ENCODE peak calls at places on chromosome 17, in six cellular contexts. X, D, C, K, E and M are unnamed samples.

GRCh38 chr17:13176436-13176835 is 158.6 kb upstream of the ELAC2 start:
- DNase-seq in D (no peak), K (no peak), X (no peak), C (no peak), E (peak; percentile 20), M (no peak)

GRCh38 chr17:19501219-19501618 is 32.4 kb upstream of the SLC47A1 start:
- DNase-seq in C (no peak), D (no peak), K (no peak), E (no peak), X (no peak), M (no peak)

GRCh38 chr17:499836-500543 is 147.4 kb upstream of the RPH3AL start:
- DNase-seq in K (no peak), C (no peak), X (no peak), E (no peak), D (no peak), M (no peak)

GRCh38 chr17:80879723-80880649 is 111.7 kb upstream of the CHMP6 start:
- DNase-seq in C (no peak), K (peak; percentile 15), D (no peak), E (no peak), X (peak; percentile 40), M (no peak)

GRCh38 chr17:39171933-39172332 is 6.0 kb upstream of the ARL5C start:
- DNase-seq in K (no peak), E (peak; percentile 60), D (no peak), X (no peak), C (no peak), M (no peak)

GRCh38 chr17:76273923-76274558 is 8.9 kb downstream of the UBALD2 start:
- DNase-seq in C (no peak), E (no peak), D (no peak), K (no peak), X (no peak), M (no peak)

GRCh38 chr17:49634487-49634865 is 43.4 kb downstream of the SPOP start:
- DNase-seq in K (no peak), D (no peak), E (no peak), C (no peak), X (no peak), M (no peak)

GRCh38 chr17:60421273-60422161 is 772 bp upstream of the CHCT1 start:
- DNase-seq in C (peak; percentile 75), D (no peak), E (peak; percentile 82), X (peak; percentile 80), K (peak; percentile 82), M (no peak)

GRCh38 chr17:80678621-80679020 is 134.0 kb downstream of the RPTOR start:
- DNase-seq in D (no peak), C (peak; percentile 72), E (peak; percentile 71), X (no peak), K (no peak), M (no peak)

GRCh38 chr17:63426041-63426916 is 19.8 kb downstream of the CYB561 start:
- DNase-seq in D (no peak), K (no peak), X (no peak), E (no peak), C (no peak), M (peak; percentile 61)

GRCh38 chr17:32927724-32928526 is at the start of gene TMEM98:
- DNase-seq in X (no peak), D (peak; percentile 10), E (peak; percentile 48), K (peak; percentile 70), C (peak; percentile 41), M (peak; percentile 69)

GRCh38 chr17:65685110-65685509 is 123.7 kb upstream of the AXIN2 start:
- DNase-seq in D (no peak), C (no peak), E (no peak), X (no peak), K (no peak), M (no peak)

GRCh38 chr17:82429824-82430223 is 11.4 kb upstream of the OGFOD3 start:
- DNase-seq in C (no peak), X (no peak), K (no peak), E (no peak), D (no peak), M (no peak)

GRCh38 chr17:36947922-36948716 is 635 bp upstream of the AATF start:
- DNase-seq in E (peak; percentile 67), K (no peak), X (no peak), D (no peak), C (no peak), M (no peak)

GRCh38 chr17:38660097-38661026 is 14.4 kb downstream of the EPOP start:
- DNase-seq in X (no peak), C (no peak), D (no peak), E (peak; percentile 29), K (no peak), M (no peak)